ENCODE peak calls at places on chromosomes 2 and 18, in ten cellular contexts. L, B, W, I, E, F, R, X, D and N are unnamed samples.

GRCh38 chr2:54964271-54964670 is 86.0 kb downstream of the RTN4 start:
- DNase-seq in L (peak), E (no peak), W (no peak), D (no peak), I (no peak), F (no peak), B (no peak), X (no peak), R (no peak), N (no peak)

GRCh38 chr2:62313433-62314227 is 117.7 kb downstream of the B3GNT2 start:
- DNase-seq in I (no peak), W (no peak), X (no peak), D (no peak), E (peak), B (no peak), R (no peak), L (no peak), F (no peak), N (no peak)

GRCh38 chr2:151056870-151057269 is 204.8 kb downstream of the RBM43 start:
- DNase-seq in E (no peak), W (no peak), I (no peak), R (no peak), L (no peak), X (no peak), D (no peak), B (no peak), F (no peak), N (no peak)

GRCh38 chr2:105789745-105790466 is 45.2 kb downstream of the NCK2 start:
- DNase-seq in D (no peak), E (peak), W (peak), L (peak), X (no peak), B (no peak), F (peak), I (no peak), R (no peak), N (peak)

GRCh38 chr2:3481011-3481400 is 38.3 kb downstream of the ADI1 start:
- DNase-seq in F (no peak), L (no peak), B (no peak), I (no peak), X (no peak), W (no peak), R (no peak), E (no peak), D (no peak), N (no peak)

GRCh38 chr18:7094432-7094831 is 23.2 kb downstream of the LAMA1 start:
- DNase-seq in R (no peak), X (no peak), E (no peak), W (no peak), I (no peak), D (no peak), F (no peak), B (no peak), L (no peak), N (no peak)

GRCh38 chr18:48222118-48222517 is 187.1 kb downstream of the ZBTB7C start:
- DNase-seq in F (no peak), E (no peak), D (no peak), W (no peak), I (no peak), L (no peak), R (peak), X (no peak), B (no peak), N (peak)

GRCh38 chr2:160492401-160493226 is 993 bp downstream of the RBMS1 start:
- DNase-seq in R (peak), E (peak), F (peak), B (peak), X (peak), L (peak), W (peak), I (peak), D (peak), N (peak)

GRCh38 chr2:43759195-43759594 is 14.6 kb upstream of the DYNC2LI1 start:
- DNase-seq in W (no peak), B (no peak), L (peak), R (no peak), E (no peak), I (no peak), X (peak), D (no peak), F (no peak), N (peak)

GRCh38 chr2:241561811-241562210 is 3.3 kb downstream of the BOK start:
- DNase-seq in F (no peak), W (peak), X (no peak), R (peak), D (no peak), L (peak), B (no peak), I (no peak), E (no peak), N (peak)

GRCh38 chr2:171086352-171087290 is 74.1 kb downstream of the TLK1 start:
- DNase-seq in L (peak), B (peak), F (peak), E (peak), X (peak), R (no peak), D (no peak), W (peak), I (peak), N (peak)

GRCh38 chr2:229445013-229445412 is 173.9 kb upstream of the PID1 start:
- DNase-seq in F (no peak), B (no peak), D (no peak), W (peak), L (peak), I (no peak), X (peak), R (peak), E (no peak), N (no peak)

GRCh38 chr2:15728247-15728721 is 136.6 kb downstream of the DDX1 start:
- DNase-seq in X (no peak), B (no peak), F (no peak), I (no peak), L (no peak), W (peak), D (no peak), E (no peak), R (no peak), N (no peak)

GRCh38 chr18:7879717-7880116 is 312.6 kb downstream of the PTPRM start:
- DNase-seq in X (no peak), F (no peak), L (no peak), D (no peak), B (no peak), I (no peak), W (no peak), R (no peak), E (no peak), N (no peak)

GRCh38 chr2:23065210-23065609 is 319.8 kb upstream of the KLHL29 start:
- DNase-seq in R (no peak), E (no peak), B (no peak), W (no peak), F (no peak), X (no peak), L (no peak), I (no peak), D (no peak), N (no peak)

GRCh38 chr2:231351648-231352047 is 43.9 kb upstream of the B3GNT7 start:
- DNase-seq in X (no peak), B (no peak), W (no peak), L (no peak), D (no peak), F (no peak), R (no peak), E (no peak), I (no peak), N (no peak)

GRCh38 chr2:180706694-180707093 is 273.7 kb upstream of the UBE2E3 start:
- DNase-seq in L (no peak), D (no peak), W (no peak), F (no peak), X (no peak), E (no peak), I (no peak), R (no peak), B (no peak), N (no peak)

GRCh38 chr2:50571278-50571677 is 460.7 kb downstream of the NRXN1 start:
- DNase-seq in R (no peak), D (no peak), X (no peak), W (no peak), B (no peak), I (no peak), L (no peak), E (no peak), F (no peak), N (no peak)